ENCODE peak calls at places on chromosomes 2 and 18, in ten cellular contexts. N is cardiac muscle cell, W is lung, P is GM12878, K is GM23338, Y is breast epithelium, M is K562, O is mammary epithelial cell, S is Peyer's patch, Z is PC-3. U is an unnamed sample.
A peak's percentile ranks its signal among the peaks of the same experiment; 100 is the strongest.

GRCh38 chr2:220277445-220277960 is 650.1 kb downstream of the SLC4A3 start:
- DNase-seq in N (no peak), W (peak; percentile 67), P (no peak), K (no peak), Y (peak; percentile 64), M (no peak), O (peak; percentile 85), S (no peak), Z (peak; percentile 97), U (peak; percentile 15)

GRCh38 chr2:60530660-60531276 is 22.7 kb downstream of the BCL11A start:
- DNase-seq in N (peak; percentile 91), W (peak; percentile 63), P (no peak), K (peak; percentile 47), Y (no peak), M (peak; percentile 56), O (peak; percentile 43), S (peak; percentile 87), Z (peak; percentile 34), U (no peak)

GRCh38 chr2:29627366-29627765 is 294.0 kb downstream of the ALK start:
- DNase-seq in N (no peak), W (no peak), P (no peak), K (peak; percentile 33), Y (no peak), M (no peak), O (no peak), S (no peak), Z (peak; percentile 80), U (no peak)

GRCh38 chr2:221215487-221215886 is 356.6 kb downstream of the EPHA4 start:
- DNase-seq in N (no peak), W (no peak), P (no peak), K (no peak), Y (no peak), M (no peak), O (no peak), S (no peak), Z (no peak), U (no peak)

GRCh38 chr2:69087912-69088240 is 74.9 kb downstream of the ANTXR1 start:
- DNase-seq in N (no peak), W (no peak), P (no peak), K (no peak), Y (no peak), M (no peak), O (no peak), S (no peak), Z (no peak), U (no peak)

GRCh38 chr18:48961547-48961946 is 10.8 kb upstream of the SMAD7 start:
- DNase-seq in N (no peak), W (no peak), P (no peak), K (no peak), Y (no peak), M (no peak), O (no peak), S (no peak), Z (no peak), U (no peak)

GRCh38 chr2:8573234-8573941 is 108.5 kb upstream of the ID2 start:
- DNase-seq in N (no peak), W (no peak), P (no peak), K (peak; percentile 54), Y (peak; percentile 89), M (no peak), O (no peak), S (no peak), Z (no peak), U (no peak)

GRCh38 chr18:7174359-7175107 is 56.4 kb upstream of the LRRC30 start:
- DNase-seq in N (peak; percentile 59), W (no peak), P (no peak), K (peak; percentile 28), Y (no peak), M (no peak), O (peak; percentile 16), S (no peak), Z (no peak), U (no peak)

GRCh38 chr2:23388292-23388691 is 3.3 kb downstream of the KLHL29 start:
- DNase-seq in N (no peak), W (no peak), P (no peak), K (no peak), Y (no peak), M (no peak), O (no peak), S (no peak), Z (no peak), U (no peak)

GRCh38 chr18:34522627-34523026 is 187.5 kb upstream of the DTNA start:
- DNase-seq in N (no peak), W (no peak), P (no peak), K (no peak), Y (no peak), M (no peak), O (no peak), S (no peak), Z (no peak), U (no peak)

GRCh38 chr2:170816499-170817246 is at the start of gene GAD1:
- DNase-seq in N (peak; percentile 66), W (peak; percentile 80), P (no peak), K (peak; percentile 78), Y (no peak), M (peak; percentile 87), O (peak; percentile 86), S (peak; percentile 28), Z (peak; percentile 79), U (no peak)

GRCh38 chr2:226583715-226584114 is 215.9 kb downstream of the IRS1 start:
- DNase-seq in N (no peak), W (no peak), P (no peak), K (no peak), Y (no peak), M (no peak), O (peak; percentile 66), S (no peak), Z (peak; percentile 94), U (no peak)

GRCh38 chr2:164000171-164000570 is 264.4 kb upstream of the FIGN start:
- DNase-seq in N (no peak), W (no peak), P (no peak), K (no peak), Y (no peak), M (no peak), O (no peak), S (no peak), Z (peak; percentile 7), U (no peak)

GRCh38 chr2:65215946-65216345 is 11.7 kb upstream of the ACTR2 start:
- DNase-seq in N (no peak), W (no peak), P (no peak), K (no peak), Y (no peak), M (peak; percentile 31), O (no peak), S (no peak), Z (no peak), U (no peak)

GRCh38 chr2:129396980-129397599 is 582.4 kb upstream of the RAB6C start:
- DNase-seq in N (peak; percentile 64), W (no peak), P (peak; percentile 21), K (peak; percentile 80), Y (no peak), M (peak; percentile 31), O (peak; percentile 42), S (no peak), Z (peak; percentile 36), U (peak; percentile 74)

GRCh38 chr2:152766908-152767307 is 48.5 kb downstream of the ARL6IP6 start:
- DNase-seq in N (no peak), W (no peak), P (no peak), K (no peak), Y (no peak), M (no peak), O (no peak), S (no peak), Z (no peak), U (no peak)

GRCh38 chr2:217054791-217055190 is 194.9 kb upstream of the TNP1 start:
- DNase-seq in N (peak; percentile 10), W (no peak), P (no peak), K (no peak), Y (no peak), M (no peak), O (no peak), S (no peak), Z (peak; percentile 25), U (no peak)

GRCh38 chr18:31042391-31043181 is at the start of gene DSC3:
- DNase-seq in N (peak; percentile 35), W (no peak), P (no peak), K (peak; percentile 73), Y (no peak), M (no peak), O (peak; percentile 97), S (no peak), Z (peak; percentile 61), U (no peak)

GRCh38 chr2:65456074-65456473 is 23.7 kb upstream of the SPRED2 start:
- DNase-seq in N (no peak), W (no peak), P (no peak), K (no peak), Y (no peak), M (no peak), O (peak; percentile 92), S (no peak), Z (peak; percentile 85), U (no peak)

GRCh38 chr18:79523221-79523737 is 127.5 kb downstream of the NFATC1 start:
- DNase-seq in N (no peak), W (no peak), P (no peak), K (no peak), Y (peak; percentile 6), M (no peak), O (no peak), S (peak; percentile 60), Z (no peak), U (no peak)
- H3K4me3 ChIP-seq in N (no peak overlapping the region), W (no peak overlapping the region), P (no peak overlapping the region), K (no peak overlapping the region), Y (no peak overlapping the region), M (no peak overlapping the region), O (no peak overlapping the region), S (no peak overlapping the region), Z (no peak overlapping the region), U (no peak overlapping the region)

DNA sequence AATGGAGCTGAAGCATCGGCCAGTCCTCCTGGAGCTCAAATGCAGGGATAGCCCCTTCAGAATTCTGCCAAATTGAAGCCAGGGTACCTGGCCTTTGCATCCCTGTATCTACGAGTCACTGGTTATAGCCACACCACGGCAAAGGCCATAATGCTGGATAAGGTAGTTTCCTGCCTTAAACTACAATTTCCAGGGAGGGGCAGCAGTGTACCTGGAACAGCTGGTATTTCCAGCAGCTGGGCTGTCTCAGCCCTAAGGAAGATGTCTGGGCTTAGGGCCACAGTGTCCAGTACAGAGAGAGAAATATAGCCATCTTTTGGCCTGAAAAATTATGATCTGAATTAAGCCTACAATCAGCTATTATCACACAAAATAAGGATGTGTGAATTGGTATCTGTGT is 180.3 kb downstream of the GCA start:
- DNase-seq in N (peak; percentile 11), W (no peak), P (no peak), K (peak; percentile 54), Y (no peak), M (no peak), O (no peak), S (no peak), Z (peak; percentile 25), U (no peak)
- TF ChIP-seq CTCF in N (no peak), W (no peak), P (no peak), K (peak; percentile 64), Y (no peak), M (no peak), O (no peak), S (no peak), Z (peak; percentile 26), U (no peak)

GRCh38 chr2:99618579-99619097 is 128.8 kb upstream of the REV1 start:
- DNase-seq in N (no peak), W (no peak), P (no peak), K (no peak), Y (no peak), M (no peak), O (no peak), S (no peak), Z (no peak), U (no peak)
- H3K27ac ChIP-seq in N (no peak overlapping the region), W (no peak overlapping the region), P (no peak overlapping the region), K (no peak overlapping the region), Y (no peak overlapping the region), M (no peak overlapping the region), O (no peak overlapping the region), S (no peak overlapping the region), Z (no peak overlapping the region), U (no peak overlapping the region)

GRCh38 chr2:225337183-225337582 is 62.3 kb upstream of the NYAP2 start:
- DNase-seq in N (peak; percentile 10), W (no peak), P (no peak), K (peak; percentile 35), Y (no peak), M (no peak), O (no peak), S (no peak), Z (peak; percentile 44), U (no peak)
- H3K4me3 ChIP-seq in N (no peak overlapping the region), W (no peak overlapping the region), P (no peak overlapping the region), K (no peak overlapping the region), Y (no peak overlapping the region), M (no peak overlapping the region), O (no peak overlapping the region), S (no peak overlapping the region), Z (no peak overlapping the region), U (no peak overlapping the region)

U was measured in gastrocnemius medialis.